ENCODE peak calls at places on chromosomes 3 and 15, in seven cellular contexts. O is effector memory CD4-positive, alpha-beta T cell; U is mesenchymal stem cell; H is SJCRH30; X is Caco-2; J is tibial artery; I is tibial nerve. R is an unnamed sample. For H3K4me1, the result is how much of the 10 kb centered on the place peaks cover.

GRCh38 chr3:136778865-136779264 is 26.7 kb upstream of the STAG1 start:
- DNase-seq in O (no peak), U (no peak), H (no peak), X (peak), J (no peak), I (no peak), R (no peak)

GRCh38 chr3:189340680-189341460 is 169.1 kb downstream of the TPRG1 start:
- DNase-seq in O (no peak), U (peak), H (no peak), X (peak), J (no peak), I (no peak), R (no peak)

GRCh38 chr15:62066663-62067447 is at the start of gene C2CD4A:
- DNase-seq in O (peak), U (peak), H (peak), X (peak), J (peak), I (no peak), R (no peak)

GRCh38 chr3:197399486-197399885 is 101.1 kb upstream of the DLG1 start:
- DNase-seq in O (no peak), U (no peak), H (no peak), X (no peak), J (no peak), I (no peak), R (no peak)

GRCh38 chr15:62895905-62896316 is 146.6 kb upstream of the TPM1 start:
- DNase-seq in O (no peak), U (peak), H (no peak), X (no peak), J (no peak), I (no peak), R (peak)

GRCh38 chr15:64982472-64982871 is 7.2 kb downstream of the SPG21 start:
- DNase-seq in O (no peak), U (no peak), H (no peak), X (no peak), J (no peak), I (no peak), R (no peak)

GRCh38 chr3:157240413-157240812 is 80.5 kb upstream of the CCNL1 start:
- DNase-seq in O (no peak), U (no peak), H (no peak), X (no peak), J (no peak), I (no peak), R (no peak)

GRCh38 chr3:89851974-89852621 is 744.7 kb downstream of the EPHA3 start:
- DNase-seq in O (no peak), U (peak), H (peak), X (peak), J (no peak), I (no peak), R (peak)

GRCh38 chr3:11188231-11188630 is 33.9 kb downstream of the HRH1 start:
- DNase-seq in O (no peak), U (no peak), H (no peak), X (no peak), J (no peak), I (no peak), R (no peak)

GRCh38 chr3:15287565-15288330 is 44.6 kb downstream of the SH3BP5 start:
- DNase-seq in O (no peak), U (peak), H (peak), X (no peak), J (peak), I (peak), R (peak)

GRCh38 chr15:72379856-72380255 is 4.0 kb upstream of the HEXA start:
- DNase-seq in O (no peak), U (no peak), H (no peak), X (no peak), J (no peak), I (no peak), R (no peak)

GRCh38 chr3:129587061-129587460 is 19.4 kb downstream of the PLXND1 start:
- DNase-seq in O (no peak), U (no peak), H (no peak), X (no peak), J (peak), I (peak), R (no peak)

GRCh38 chr3:141489184-141489583 is 2.4 kb downstream of the RASA2 start:
- DNase-seq in O (no peak), U (no peak), H (no peak), X (no peak), J (no peak), I (no peak), R (no peak)

GRCh38 chr3:71858493-71859127 is 73.7 kb upstream of the PROK2 start:
- DNase-seq in O (no peak), U (no peak), H (no peak), X (no peak), J (no peak), I (no peak), R (no peak)

GRCh38 chr3:105030211-105030610 is 336.5 kb upstream of the ALCAM start:
- DNase-seq in O (no peak), U (no peak), H (no peak), X (no peak), J (no peak), I (no peak), R (no peak)

GRCh38 chr3:172132721-172133311 is 93.4 kb downstream of the FNDC3B start:
- DNase-seq in O (no peak), U (no peak), H (no peak), X (no peak), J (no peak), I (no peak), R (no peak)

GRCh38 chr3:32200490-32200889 is 38.0 kb upstream of the CMTM8 start:
- DNase-seq in O (no peak), U (no peak), H (no peak), X (no peak), J (peak), I (peak), R (no peak)

GRCh38 chr15:36235173-36235572 is 344.3 kb upstream of the CDIN1 start:
- DNase-seq in O (no peak), U (no peak), H (no peak), X (no peak), J (no peak), I (no peak), R (no peak)

GRCh38 chr3:157167371-157167770 is 7.4 kb upstream of the CCNL1 start:
- DNase-seq in O (no peak), U (no peak), H (no peak), X (no peak), J (no peak), I (no peak), R (no peak)

GRCh38 chr3:190807719-190808375 is 54.6 kb downstream of the GMNC start:
- DNase-seq in O (no peak), U (no peak), H (no peak), X (no peak), J (no peak), I (no peak), R (no peak)

GRCh38 chr15:76517910-76518309 is 181.3 kb downstream of the ISL2 start:
- DNase-seq in O (no peak), U (no peak), H (peak), X (no peak), J (no peak), I (no peak), R (no peak)

GRCh38 chr3:12993022-12993622 is 80.1 kb downstream of the IQSEC1 start:
- DNase-seq in O (no peak), U (peak), H (no peak), X (peak), J (no peak), I (no peak), R (no peak)

GRCh38 chr15:64356443-64357040 is 569 bp upstream of the CSNK1G1 start:
- DNase-seq in O (no peak), U (peak), H (no peak), X (no peak), J (no peak), I (no peak), R (no peak)

GRCh38 chr3:119579366-119580147 is at the start of gene ADPRH:
- DNase-seq in O (peak), U (peak), H (no peak), X (peak), J (peak), I (peak), R (peak)

GRCh38 chr3:149655826-149656599 is 1.8 kb downstream of the WWTR1 start:
- DNase-seq in O (no peak), U (peak), H (peak), X (no peak), J (no peak), I (no peak), R (peak)

GRCh38 chr3:5053021-5053831 is 68.9 kb upstream of the ARL8B start:
- DNase-seq in O (no peak), U (peak), H (no peak), X (no peak), J (no peak), I (no peak), R (no peak)

GRCh38 chr15:25899870-25900269 is 36.7 kb upstream of the ATP10A start:
- DNase-seq in O (no peak), U (no peak), H (no peak), X (no peak), J (no peak), I (no peak), R (peak)

GRCh38 chr3:23900744-23901143 is 16.0 kb downstream of the NKIRAS1 start:
- DNase-seq in O (no peak), U (peak), H (no peak), X (peak), J (no peak), I (no peak), R (no peak)

GRCh38 chr15:99424131-99424571 is 141.6 kb upstream of the MEF2A start:
- DNase-seq in O (no peak), U (no peak), H (no peak), X (no peak), J (peak), I (no peak), R (no peak)

GRCh38 chr15:68820205-68820588 is 498 bp downstream of the ANP32A start:
- DNase-seq in O (peak), U (peak), H (peak), X (peak), J (peak), I (no peak), R (peak)

GRCh38 chr3:151100076-151100475 is 14.6 kb downstream of the MED12L start:
- DNase-seq in O (no peak), U (no peak), H (no peak), X (no peak), J (no peak), I (no peak), R (no peak)

GRCh38 chr3:126781889-126782491 is 78.0 kb downstream of the CHCHD6 start:
- DNase-seq in O (no peak), U (peak), H (no peak), X (no peak), J (no peak), I (no peak), R (peak)

GRCh38 chr3:25747033-25747432 is 36.2 kb downstream of the NGLY1 start:
- DNase-seq in O (no peak), U (no peak), H (no peak), X (no peak), J (no peak), I (no peak), R (no peak)

GRCh38 chr3:4828279-4829030 is 150.8 kb upstream of the BHLHE40 start:
- DNase-seq in O (no peak), U (peak), H (no peak), X (no peak), J (peak), I (peak), R (no peak)

DNA sequence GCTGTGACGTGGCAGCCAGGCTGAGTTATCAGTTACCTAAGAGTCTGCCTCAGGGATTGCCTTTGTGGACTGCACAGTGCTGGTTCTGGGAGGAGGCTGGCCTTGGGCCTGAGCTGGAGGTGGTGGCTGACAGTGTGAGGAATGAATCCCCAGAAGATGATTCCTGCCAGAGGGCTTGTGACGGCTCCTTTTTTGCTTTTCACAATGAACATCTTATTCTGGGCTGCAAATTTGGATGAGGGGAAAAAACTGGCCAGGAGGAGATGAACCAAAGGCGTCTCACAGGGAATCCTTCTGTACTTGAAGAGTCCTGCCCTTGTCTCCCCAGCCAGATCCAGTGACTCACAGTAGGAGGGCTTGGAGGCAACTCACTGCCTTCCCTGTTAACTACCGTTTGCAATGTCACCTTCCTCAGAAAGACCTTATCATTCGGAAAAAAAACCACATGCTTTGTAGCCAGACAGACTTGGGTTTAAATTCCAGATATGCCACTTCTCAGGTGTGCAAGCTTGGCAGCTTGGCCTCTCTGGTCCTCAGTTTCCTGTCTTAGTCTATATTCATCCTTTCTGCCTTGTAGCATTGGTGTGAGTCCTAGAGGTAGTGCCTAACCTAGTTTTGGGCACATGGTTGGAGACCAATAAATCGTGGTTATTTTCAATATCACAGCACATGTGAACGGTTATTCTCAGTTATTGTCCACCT is 19.1 kb downstream of the ST6GAL1 start:
- DNase-seq in O (no peak), U (no peak), H (no peak), X (no peak), J (no peak), I (peak), R (no peak)
- H3K4me1 ChIP-seq in O (under half), U (under half), H (under half), X (under half), J (under half), I (under half), R (under half)

DNA sequence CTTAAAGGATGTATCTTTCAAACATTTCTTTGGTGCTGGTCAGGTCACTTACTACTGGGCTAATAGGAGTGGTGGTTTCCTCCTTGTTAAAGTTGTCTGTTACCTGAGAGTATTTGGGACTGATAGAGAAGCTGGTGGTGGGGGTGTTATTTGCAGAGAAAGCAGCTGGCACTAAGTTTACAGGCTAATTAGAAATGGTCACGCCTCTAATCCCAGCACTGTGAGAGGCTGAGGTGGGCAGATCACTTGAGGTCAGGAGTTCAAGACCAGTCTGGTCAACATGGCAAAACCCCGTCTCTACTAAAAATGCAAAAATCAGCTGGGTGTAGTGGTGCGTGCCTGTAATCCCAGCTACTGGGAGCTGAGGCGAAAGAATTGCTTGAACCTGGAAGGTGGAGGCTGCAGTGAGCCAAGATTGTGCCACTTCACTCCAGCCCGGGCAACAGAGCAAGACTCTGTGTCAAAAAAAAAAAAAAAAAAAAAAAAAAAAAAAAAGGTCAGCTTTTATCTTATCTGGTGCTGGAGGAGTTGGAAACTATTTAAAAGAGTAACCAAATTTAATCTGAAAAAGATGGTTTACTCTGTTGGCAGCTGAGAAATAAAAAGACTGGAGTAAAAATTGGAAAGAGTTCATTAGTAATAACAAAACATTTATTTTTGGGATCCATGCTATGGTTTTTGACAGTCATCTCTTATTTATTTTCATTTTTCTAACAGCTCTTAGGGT is 332.6 kb downstream of the PTPRG start:
- DNase-seq in O (no peak), U (no peak), H (peak), X (no peak), J (no peak), I (no peak), R (no peak)
- H3K4me1 ChIP-seq in O (under half), U (under half), H (under half), X (under half), J (under half), I (under half), R (under half)

DNA sequence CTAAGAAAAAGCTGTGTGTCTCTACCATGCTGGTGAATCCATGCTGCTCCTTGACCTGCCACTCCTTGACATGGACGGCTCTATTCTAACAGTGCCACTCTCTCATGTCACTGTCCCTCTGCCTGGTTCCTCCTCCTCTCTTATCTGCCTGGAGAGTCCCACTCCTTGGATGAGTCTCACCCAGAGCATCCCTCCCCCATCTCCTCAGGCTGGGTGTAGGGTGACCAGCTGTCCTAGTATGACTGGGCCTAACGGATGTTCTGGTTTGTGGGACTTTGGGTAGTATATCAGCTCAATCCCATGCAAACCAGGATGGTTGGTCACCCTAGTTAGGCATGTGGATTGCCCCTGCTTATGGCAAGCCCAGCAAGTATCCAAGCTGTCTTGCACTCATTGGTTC is 54.3 kb downstream of the LIPC start:
- DNase-seq in O (no peak), U (no peak), H (no peak), X (no peak), J (no peak), I (no peak), R (no peak)
- H3K4me1 ChIP-seq in O (under half), U (under half), H (under half), X (under half), J (under half), I (under half), R (under half)

DNA sequence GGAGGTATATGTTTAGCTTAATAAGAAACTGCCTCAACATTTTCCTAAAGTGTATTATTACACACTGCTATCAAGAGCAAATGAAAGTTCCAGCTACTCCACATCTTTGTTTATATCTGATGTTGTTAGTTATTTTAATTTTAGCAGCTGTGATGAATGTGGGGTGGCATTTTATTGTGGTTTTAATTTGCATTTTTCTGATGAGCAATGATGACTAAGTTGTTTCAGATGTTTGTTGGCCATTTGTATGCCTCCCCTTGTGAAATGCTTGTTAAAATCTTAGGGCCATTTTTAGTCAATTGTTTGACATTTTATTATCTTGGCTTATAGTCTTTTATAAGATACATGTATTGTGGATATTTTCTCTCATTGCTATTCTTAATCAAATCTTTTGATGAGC is 260.4 kb upstream of the SLCO3A1 start:
- DNase-seq in O (no peak), U (no peak), H (no peak), X (no peak), J (no peak), I (no peak), R (no peak)
- H3K4me1 ChIP-seq in O (under half), U (under half), H (under half), X (under half), J (under half), I (under half), R (under half)

DNA sequence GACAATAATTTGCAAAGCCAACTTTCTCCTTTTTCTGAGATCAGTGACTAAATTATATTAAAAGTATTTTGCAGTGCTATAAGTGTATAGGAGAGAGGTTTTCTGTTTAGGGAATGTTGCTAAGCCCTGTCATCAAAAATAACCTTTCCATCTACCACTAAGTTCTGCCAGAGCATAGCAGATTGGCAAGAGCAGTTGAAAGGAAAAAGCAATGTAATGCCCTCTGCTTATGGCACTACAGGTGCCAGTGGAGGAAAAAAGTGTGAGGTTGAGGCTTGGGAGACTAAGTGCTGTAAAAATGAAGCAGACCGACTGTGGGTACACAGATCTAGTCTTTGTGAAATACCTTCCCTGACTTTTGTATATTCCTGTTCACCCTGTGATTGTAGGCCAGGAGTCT is 11.5 kb downstream of the FILIP1L start:
- DNase-seq in O (no peak), U (no peak), H (no peak), X (no peak), J (no peak), I (no peak), R (no peak)
- H3K4me1 ChIP-seq in O (under half), U (under half), H (under half), X (under half), J (under half), I (under half), R (half or more)

GRCh38 chr15:67090297-67091072 is 25.1 kb downstream of the SMAD3 start:
- DNase-seq in O (no peak), U (peak), H (peak), X (no peak), J (no peak), I (no peak), R (no peak)
- H3K4me1 ChIP-seq in O (half or more), U (under half), H (under half), X (under half), J (under half), I (under half), R (half or more)

DNA sequence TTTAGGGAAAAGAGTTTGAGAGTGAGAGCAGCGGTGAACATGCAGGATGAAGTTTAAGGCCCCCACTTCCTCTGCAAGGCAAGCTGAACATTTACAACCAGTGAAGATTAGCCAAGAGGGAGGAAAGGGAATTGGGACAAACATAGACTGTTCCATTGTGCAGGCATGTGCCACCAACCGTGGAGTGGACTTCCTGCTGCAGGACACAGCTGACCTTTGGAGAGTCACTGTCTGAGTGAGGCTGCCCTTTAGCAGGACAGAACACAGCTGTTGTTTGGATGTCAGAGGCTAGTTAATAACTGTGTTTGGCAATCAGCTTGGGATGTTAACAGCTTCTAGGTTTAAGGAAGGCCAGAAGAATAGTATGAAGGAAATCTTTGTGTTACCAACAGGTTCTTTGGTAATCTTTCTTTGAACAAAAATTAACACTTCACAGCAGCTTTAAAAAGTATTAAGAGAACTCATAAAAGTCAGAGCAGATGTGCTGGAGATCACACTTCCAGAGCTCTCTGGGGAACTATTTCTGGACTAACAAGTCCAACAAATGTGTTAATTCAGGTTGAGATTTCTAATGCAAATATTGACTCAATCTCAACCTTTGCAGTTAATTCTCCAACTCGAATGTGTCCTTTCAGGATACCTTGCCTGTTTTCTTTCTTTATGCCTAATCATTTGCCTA is 31.4 kb downstream of the CTDSPL start:
- DNase-seq in O (no peak), U (peak), H (peak), X (peak), J (peak), I (peak), R (no peak)
- H3K4me1 ChIP-seq in O (under half), U (under half), H (under half), X (under half), J (under half), I (under half), R (under half)

R was measured in SJSA1.